ENCODE peak calls at places on chromosomes 11 and 22, in seven cellular contexts. R is Panc1, K is H1, T is HepG2, S is GM12878, Q is SK-N-SH, L is K562. D is an unnamed sample.

GRCh38 chr11:74185695-74186094 is 14.6 kb downstream of the PPME1 start:
- DNase-seq in R (no peak), K (no peak), T (no peak), S (no peak), Q (no peak), L (no peak), D (no peak)

GRCh38 chr11:82546556-82547162 is 187.0 kb downstream of the FAM181B start:
- DNase-seq in R (no peak), K (no peak), T (no peak), S (no peak), Q (no peak), L (no peak), D (no peak)

GRCh38 chr11:122745111-122745510 is 89.6 kb downstream of the UBASH3B start:
- DNase-seq in R (no peak), K (no peak), T (no peak), S (no peak), Q (no peak), L (no peak), D (no peak)

GRCh38 chr11:10993640-10994039 is 135.8 kb upstream of the ZBED5 start:
- DNase-seq in R (no peak), K (no peak), T (no peak), S (no peak), Q (no peak), L (no peak), D (no peak)

GRCh38 chr22:28799125-28799833 is 1.1 kb downstream of the XBP1 start:
- DNase-seq in R (peak; percentile 51), K (no peak), T (peak; percentile 70), S (no peak), Q (peak; percentile 57), L (peak; percentile 26), D (peak; percentile 35)

GRCh38 chr11:7639643-7640025 is 33.7 kb downstream of the CYB5R2 start:
- DNase-seq in R (no peak), K (no peak), T (no peak), S (no peak), Q (no peak), L (no peak), D (no peak)

GRCh38 chr22:40637181-40638150 is 947 bp upstream of the MRTFA start:
- DNase-seq in R (no peak), K (peak; percentile 55), T (no peak), S (no peak), Q (no peak), L (no peak), D (no peak)

GRCh38 chr11:131906963-131907362 is 536.5 kb downstream of the NTM start:
- DNase-seq in R (no peak), K (no peak), T (no peak), S (no peak), Q (peak; percentile 36), L (no peak), D (no peak)

GRCh38 chr11:3195251-3196160 is 23.1 kb downstream of the MRGPRG start:
- DNase-seq in R (no peak), K (peak; percentile 47), T (peak; percentile 20), S (no peak), Q (no peak), L (no peak), D (peak; percentile 6)

GRCh38 chr11:104772806-104773241 is 125.4 kb downstream of the CASP12 start:
- DNase-seq in R (peak; percentile 69), K (no peak), T (no peak), S (no peak), Q (peak; percentile 19), L (no peak), D (peak; percentile 6)

GRCh38 chr11:95067828-95068244 is 1.1 kb downstream of the SRSF8 start:
- DNase-seq in R (peak; percentile 33), K (no peak), T (no peak), S (no peak), Q (no peak), L (no peak), D (no peak)

GRCh38 chr11:62805991-62806441 is 776 bp upstream of the NXF1 start:
- DNase-seq in R (no peak), K (no peak), T (no peak), S (no peak), Q (peak; percentile 37), L (peak; percentile 50), D (no peak)

GRCh38 chr11:24496728-24497396 is at the start of gene LUZP2:
- DNase-seq in R (no peak), K (peak; percentile 66), T (no peak), S (no peak), Q (peak; percentile 73), L (no peak), D (no peak)

GRCh38 chr11:134237557-134237922 is 13.1 kb downstream of the VPS26B start:
- DNase-seq in R (no peak), K (no peak), T (no peak), S (no peak), Q (no peak), L (no peak), D (no peak)

GRCh38 chr11:134939905-134940304 is 527.9 kb upstream of the B3GAT1 start:
- DNase-seq in R (no peak), K (no peak), T (peak; percentile 43), S (no peak), Q (peak; percentile 75), L (peak; percentile 13), D (no peak)

GRCh38 chr22:27386186-27386585 is 415.4 kb downstream of the MN1 start:
- DNase-seq in R (no peak), K (no peak), T (no peak), S (no peak), Q (no peak), L (no peak), D (no peak)

GRCh38 chr22:42967005-42967404 is 47.9 kb downstream of the PACSIN2 start:
- DNase-seq in R (no peak), K (no peak), T (no peak), S (no peak), Q (no peak), L (no peak), D (no peak)

GRCh38 chr22:42972592-42973535 is 42.1 kb downstream of the PACSIN2 start:
- DNase-seq in R (no peak), K (no peak), T (no peak), S (no peak), Q (no peak), L (no peak), D (no peak)

GRCh38 chr22:42967933-42968332 is 47.0 kb downstream of the PACSIN2 start:
- DNase-seq in R (no peak), K (no peak), T (no peak), S (no peak), Q (no peak), L (peak; percentile 57), D (no peak)

GRCh38 chr22:42969348-42969975 is 45.5 kb downstream of the PACSIN2 start:
- DNase-seq in R (no peak), K (no peak), T (no peak), S (no peak), Q (no peak), L (no peak), D (no peak)

DNA sequence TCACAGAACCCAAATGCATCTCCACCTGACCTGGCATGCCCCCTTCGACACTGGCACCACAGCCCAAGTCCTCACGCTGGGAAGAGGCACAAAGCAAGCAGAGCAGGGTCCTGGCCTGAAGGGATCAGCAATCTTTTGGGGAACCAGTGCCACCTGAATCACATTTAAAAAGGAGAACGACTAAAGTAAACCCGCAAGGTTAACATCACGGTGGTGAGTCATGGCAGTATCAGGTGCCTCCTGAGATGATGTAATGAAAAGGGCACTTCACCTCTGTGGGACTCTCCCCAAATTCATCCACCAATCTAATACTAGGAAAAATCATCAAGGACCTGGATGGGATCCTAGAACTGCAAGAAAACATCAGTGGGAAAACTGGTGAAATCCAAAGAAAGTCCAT is 44.9 kb downstream of the PACSIN2 start:
- DNase-seq in R (no peak), K (no peak), T (no peak), S (no peak), Q (no peak), L (no peak), D (no peak)
- TF ChIP-seq SIN3A in R (no peak), K (no peak), T (no peak), S (no peak), Q (no peak), L (no peak), D (no peak)

GRCh38 chr11:110367571-110367970 is 62.2 kb upstream of the FDX1 start:
- DNase-seq in R (no peak), K (no peak), T (no peak), S (no peak), Q (no peak), L (no peak), D (no peak)
- TF ChIP-seq SIN3A in R (no peak), K (no peak), T (no peak), S (no peak), Q (no peak), L (no peak), D (no peak)

DNA sequence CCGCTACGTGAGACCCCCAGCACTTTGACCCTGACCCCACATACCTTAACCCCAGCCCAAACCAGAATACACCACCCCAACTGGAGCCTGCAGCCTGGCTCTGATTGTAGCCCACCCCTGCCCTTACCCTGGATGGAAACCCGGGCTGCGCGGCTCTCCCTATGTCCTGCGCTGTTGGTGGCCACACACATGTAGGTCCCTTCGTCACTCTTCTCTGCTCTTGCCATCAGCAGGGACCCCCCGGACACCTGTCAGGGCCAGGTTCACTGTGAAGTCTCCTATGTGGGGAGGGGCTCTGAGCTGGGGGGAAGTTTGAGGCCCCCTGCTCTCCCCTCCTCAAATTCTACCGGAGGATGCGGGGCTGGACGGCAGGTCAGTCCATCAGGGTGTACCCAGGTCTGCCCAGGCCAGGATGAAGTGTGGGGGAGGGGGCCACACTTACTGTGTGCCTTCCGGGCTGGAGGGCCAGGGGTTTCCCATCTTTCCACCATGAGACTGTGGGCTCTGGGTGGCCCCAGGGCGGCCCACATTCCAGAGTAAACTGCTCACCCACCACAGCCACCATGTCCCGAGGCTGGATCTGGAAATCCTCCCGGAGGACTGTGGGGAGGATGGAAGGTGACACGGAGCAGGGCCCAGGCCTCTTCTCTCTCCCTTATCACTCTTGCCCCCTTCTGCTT is 1.5 kb downstream of the ROBO4 start:
- DNase-seq in R (no peak), K (peak; percentile 37), T (no peak), S (no peak), Q (peak; percentile 8), L (no peak), D (no peak)
- TF ChIP-seq SIN3A in R (no peak), K (no peak), T (no peak), S (no peak), Q (no peak), L (no peak), D (no peak)

DNA sequence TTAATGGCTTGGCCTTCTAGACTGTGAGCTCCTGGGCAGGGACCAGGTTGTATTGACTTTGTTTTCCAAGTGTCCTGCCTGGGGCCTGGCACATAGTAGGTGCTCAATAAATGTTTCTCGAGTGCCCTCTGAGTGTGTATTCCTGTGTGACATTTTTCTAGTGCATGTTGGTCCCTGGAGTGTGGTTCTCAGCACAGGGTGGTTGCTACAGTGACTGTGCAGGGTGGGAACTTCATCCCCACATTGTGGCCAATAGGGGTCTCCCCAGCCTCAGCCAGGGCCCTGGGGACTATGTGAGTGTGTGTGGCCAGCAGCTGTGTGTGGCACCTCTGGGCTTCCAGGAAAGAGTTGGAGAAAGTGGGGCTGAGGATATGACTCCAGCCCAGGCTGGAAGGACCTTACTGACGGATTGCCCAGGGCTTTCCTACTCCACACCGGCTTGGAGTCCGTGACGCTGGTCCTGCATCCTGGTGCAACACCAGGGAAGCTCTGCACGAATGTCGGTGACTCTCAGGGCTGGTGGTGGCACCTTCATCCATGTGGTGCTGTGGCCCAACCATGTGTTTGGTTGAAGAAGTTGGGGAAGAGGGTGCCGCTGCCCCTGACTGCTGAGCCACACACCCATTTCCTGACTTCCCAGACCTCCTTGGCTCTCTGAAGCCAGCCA is 9.0 kb upstream of the MARK2 start:
- DNase-seq in R (no peak), K (peak; percentile 65), T (peak; percentile 52), S (no peak), Q (peak; percentile 79), L (peak; percentile 77), D (no peak)
- TF ChIP-seq SIN3A in R (no peak), K (no peak), T (no peak), S (no peak), Q (no peak), L (no peak), D (no peak)

GRCh38 chr11:77087723-77088225 is 14.9 kb upstream of the OMP start:
- DNase-seq in R (no peak), K (no peak), T (no peak), S (no peak), Q (no peak), L (no peak), D (no peak)
- TF ChIP-seq SIN3A in R (no peak), K (no peak), T (no peak), S (no peak), Q (no peak), L (no peak), D (no peak)

D was measured in HCT116.